ENCODE peak calls at places on chromosomes 6 and 20, in six cellular contexts. One of them, this sample, is unnamed. For H3K4me1, the result is how much of the 10 kb centered on the place peaks cover.

GRCh38 chr6:75893058-75893775 is 144.2 kb downstream of the MYO6 start:
- DNase-seq in HepG2: peak
- DNase-seq in right atrium auricular region: no peak
- DNase-seq in endodermal cell: no peak
- DNase-seq in adipocyte: peak
- DNase-seq in hepatocyte: peak
- DNase-seq in this sample: no peak

GRCh38 chr20:9480066-9480465 is 34.3 kb upstream of the LAMP5 start:
- DNase-seq in adipocyte: no peak
- DNase-seq in hepatocyte: no peak
- DNase-seq in HepG2: no peak
- DNase-seq in right atrium auricular region: no peak
- DNase-seq in endodermal cell: no peak
- DNase-seq in this sample: no peak

GRCh38 chr6:73231986-73232391 is 6.7 kb upstream of the KHDC1L start:
- DNase-seq in hepatocyte: no peak
- DNase-seq in HepG2: no peak
- DNase-seq in adipocyte: no peak
- DNase-seq in right atrium auricular region: peak
- DNase-seq in endodermal cell: no peak
- DNase-seq in this sample: no peak

GRCh38 chr20:32607324-32607723 is 22.2 kb upstream of the NOL4L start:
- DNase-seq in endodermal cell: no peak
- DNase-seq in adipocyte: no peak
- DNase-seq in right atrium auricular region: no peak
- DNase-seq in HepG2: no peak
- DNase-seq in hepatocyte: no peak
- DNase-seq in this sample: no peak

GRCh38 chr6:100283288-100283687 is 181.4 kb downstream of the SIM1 start:
- DNase-seq in hepatocyte: peak
- DNase-seq in HepG2: no peak
- DNase-seq in right atrium auricular region: no peak
- DNase-seq in endodermal cell: peak
- DNase-seq in adipocyte: peak
- DNase-seq in this sample: no peak

GRCh38 chr20:56843386-56843785 is 214.3 kb downstream of the TFAP2C start:
- DNase-seq in HepG2: no peak
- DNase-seq in right atrium auricular region: no peak
- DNase-seq in adipocyte: no peak
- DNase-seq in endodermal cell: no peak
- DNase-seq in hepatocyte: no peak
- DNase-seq in this sample: no peak

GRCh38 chr6:53547166-53547814 is 2.4 kb upstream of the GCLC start:
- DNase-seq in adipocyte: peak
- DNase-seq in hepatocyte: peak
- DNase-seq in HepG2: no peak
- DNase-seq in endodermal cell: peak
- DNase-seq in right atrium auricular region: no peak
- DNase-seq in this sample: no peak

GRCh38 chr6:33313105-33313708 is 671 bp downstream of the TAPBP start:
- DNase-seq in endodermal cell: peak
- DNase-seq in hepatocyte: peak
- DNase-seq in HepG2: no peak
- DNase-seq in adipocyte: peak
- DNase-seq in right atrium auricular region: peak
- DNase-seq in this sample: peak

GRCh38 chr20:16940701-16941100 is 192.5 kb downstream of the OTOR start:
- DNase-seq in right atrium auricular region: no peak
- DNase-seq in HepG2: no peak
- DNase-seq in endodermal cell: no peak
- DNase-seq in adipocyte: no peak
- DNase-seq in hepatocyte: no peak
- DNase-seq in this sample: no peak

GRCh38 chr20:19407731-19408130 is 195.3 kb downstream of the SLC24A3 start:
- DNase-seq in right atrium auricular region: no peak
- DNase-seq in adipocyte: no peak
- DNase-seq in HepG2: no peak
- DNase-seq in hepatocyte: peak
- DNase-seq in endodermal cell: no peak
- DNase-seq in this sample: no peak

GRCh38 chr20:52447232-52447566 is 255.6 kb upstream of the ZFP64 start:
- DNase-seq in adipocyte: no peak
- DNase-seq in hepatocyte: no peak
- DNase-seq in endodermal cell: no peak
- DNase-seq in right atrium auricular region: no peak
- DNase-seq in HepG2: no peak
- DNase-seq in this sample: no peak

GRCh38 chr20:51800769-51801219 is 1.5 kb downstream of the SALL4 start:
- DNase-seq in HepG2: no peak
- DNase-seq in endodermal cell: peak
- DNase-seq in hepatocyte: peak
- DNase-seq in adipocyte: peak
- DNase-seq in right atrium auricular region: no peak
- DNase-seq in this sample: no peak

GRCh38 chr20:24160563-24161355 is 172.2 kb upstream of the GGTLC1 start:
- DNase-seq in endodermal cell: peak
- DNase-seq in HepG2: peak
- DNase-seq in adipocyte: peak
- DNase-seq in right atrium auricular region: peak
- DNase-seq in hepatocyte: peak
- DNase-seq in this sample: peak

GRCh38 chr20:6265204-6265904 is 142.5 kb upstream of the FERMT1 start:
- DNase-seq in adipocyte: peak
- DNase-seq in endodermal cell: no peak
- DNase-seq in HepG2: peak
- DNase-seq in hepatocyte: peak
- DNase-seq in right atrium auricular region: no peak
- DNase-seq in this sample: no peak

GRCh38 chr6:48891308-48891707 is 571.7 kb downstream of the MMUT start:
- DNase-seq in endodermal cell: no peak
- DNase-seq in adipocyte: no peak
- DNase-seq in right atrium auricular region: no peak
- DNase-seq in hepatocyte: no peak
- DNase-seq in HepG2: no peak
- DNase-seq in this sample: no peak

GRCh38 chr20:35297153-35297552 is 4.9 kb upstream of the FAM83C start:
- DNase-seq in HepG2: no peak
- DNase-seq in right atrium auricular region: no peak
- DNase-seq in hepatocyte: peak
- DNase-seq in endodermal cell: peak
- DNase-seq in adipocyte: no peak
- DNase-seq in this sample: no peak

GRCh38 chr6:31194271-31194834 is 23.9 kb upstream of the POU5F1 start:
- DNase-seq in right atrium auricular region: no peak
- DNase-seq in hepatocyte: no peak
- DNase-seq in HepG2: no peak
- DNase-seq in endodermal cell: no peak
- DNase-seq in adipocyte: no peak
- DNase-seq in this sample: no peak

GRCh38 chr6:28568515-28569108 is 42.9 kb downstream of the GPX5 start:
- DNase-seq in adipocyte: no peak
- DNase-seq in right atrium auricular region: no peak
- DNase-seq in endodermal cell: no peak
- DNase-seq in HepG2: no peak
- DNase-seq in hepatocyte: no peak
- DNase-seq in this sample: no peak

GRCh38 chr6:121616411-121616810 is 181.0 kb downstream of the GJA1 start:
- DNase-seq in endodermal cell: no peak
- DNase-seq in HepG2: no peak
- DNase-seq in right atrium auricular region: no peak
- DNase-seq in hepatocyte: no peak
- DNase-seq in adipocyte: no peak
- DNase-seq in this sample: no peak

GRCh38 chr20:3808141-3808479 is 12.0 kb downstream of the CDC25B start:
- DNase-seq in adipocyte: peak
- DNase-seq in right atrium auricular region: peak
- DNase-seq in endodermal cell: no peak
- DNase-seq in hepatocyte: peak
- DNase-seq in HepG2: peak
- DNase-seq in this sample: peak

GRCh38 chr6:82246802-82247633 is 526 bp downstream of the IBTK start:
- DNase-seq in endodermal cell: peak
- DNase-seq in adipocyte: peak
- DNase-seq in right atrium auricular region: peak
- DNase-seq in hepatocyte: peak
- DNase-seq in HepG2: peak
- DNase-seq in this sample: peak

GRCh38 chr6:143062551-143062950 is 1.9 kb downstream of the AIG1 start:
- DNase-seq in endodermal cell: no peak
- DNase-seq in right atrium auricular region: no peak
- DNase-seq in hepatocyte: no peak
- DNase-seq in adipocyte: no peak
- DNase-seq in HepG2: no peak
- DNase-seq in this sample: no peak

GRCh38 chr6:157069585-157069984 is 253.7 kb downstream of the TMEM242 start:
- DNase-seq in right atrium auricular region: no peak
- DNase-seq in adipocyte: no peak
- DNase-seq in endodermal cell: no peak
- DNase-seq in hepatocyte: no peak
- DNase-seq in HepG2: no peak
- DNase-seq in this sample: no peak

GRCh38 chr6:170208651-170209353 is 82.1 kb downstream of the DLL1 start:
- DNase-seq in endodermal cell: peak
- DNase-seq in HepG2: no peak
- DNase-seq in hepatocyte: no peak
- DNase-seq in right atrium auricular region: peak
- DNase-seq in adipocyte: no peak
- DNase-seq in this sample: no peak

GRCh38 chr6:132410840-132411239 is 9.6 kb upstream of the MOXD1 start:
- DNase-seq in hepatocyte: no peak
- DNase-seq in endodermal cell: no peak
- DNase-seq in HepG2: no peak
- DNase-seq in adipocyte: no peak
- DNase-seq in right atrium auricular region: no peak
- DNase-seq in this sample: no peak

DNA sequence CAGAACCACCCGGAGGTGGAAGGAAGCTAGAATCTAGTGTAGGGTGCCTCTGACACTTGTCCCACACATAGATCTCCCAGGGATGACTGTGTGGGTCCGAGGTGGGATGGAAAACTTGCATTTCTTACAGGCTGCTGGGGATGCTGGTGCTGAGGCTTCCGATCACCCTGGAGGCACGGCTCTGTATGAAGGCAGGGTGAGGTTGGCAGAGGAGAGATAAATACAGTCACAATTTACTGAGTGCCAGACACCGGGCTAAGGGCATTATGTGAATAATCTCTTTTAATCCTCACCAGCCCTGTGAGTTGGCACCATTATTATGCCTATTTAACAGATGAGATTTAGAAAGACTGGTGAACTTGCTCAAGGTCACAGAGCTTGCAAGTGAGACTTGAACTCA is 250.2 kb upstream of the RREB1 start:
- DNase-seq in right atrium auricular region: no peak
- DNase-seq in adipocyte: no peak
- DNase-seq in HepG2: no peak
- DNase-seq in hepatocyte: no peak
- DNase-seq in endodermal cell: no peak
- DNase-seq in this sample: no peak
- H3K4me3 ChIP-seq in right atrium auricular region: no peak
- H3K4me3 ChIP-seq in adipocyte: no peak
- H3K4me3 ChIP-seq in HepG2: no peak
- H3K4me3 ChIP-seq in hepatocyte: no peak
- H3K4me3 ChIP-seq in endodermal cell: no peak
- H3K4me3 ChIP-seq in this sample: no peak

DNA sequence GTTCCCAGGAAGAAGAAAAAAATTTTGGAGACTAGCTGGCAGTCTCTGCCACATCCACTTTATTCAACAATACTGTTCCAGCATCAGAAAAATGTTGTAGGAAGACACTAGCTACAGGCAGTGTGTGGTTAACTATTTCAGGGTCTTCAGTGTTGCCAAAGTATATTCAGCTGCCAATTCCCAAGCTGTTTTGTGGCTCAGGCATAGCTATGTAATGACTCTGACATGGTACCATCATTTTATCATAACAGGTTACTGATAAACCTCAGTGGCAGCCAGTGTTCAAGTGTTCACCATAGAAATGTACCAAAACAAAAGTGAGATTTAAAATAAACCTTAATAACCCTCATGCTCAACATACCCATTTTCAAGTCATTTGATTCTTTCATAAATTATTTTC is 503.1 kb downstream of the ADGRB3 start:
- DNase-seq in right atrium auricular region: no peak
- DNase-seq in adipocyte: no peak
- DNase-seq in hepatocyte: no peak
- DNase-seq in HepG2: no peak
- DNase-seq in endodermal cell: no peak
- DNase-seq in this sample: no peak
- H3K4me1 ChIP-seq in right atrium auricular region: under half
- H3K4me1 ChIP-seq in adipocyte: under half
- H3K4me1 ChIP-seq in hepatocyte: under half
- H3K4me1 ChIP-seq in HepG2: under half
- H3K4me1 ChIP-seq in endodermal cell: under half
- H3K4me1 ChIP-seq in this sample: under half

DNA sequence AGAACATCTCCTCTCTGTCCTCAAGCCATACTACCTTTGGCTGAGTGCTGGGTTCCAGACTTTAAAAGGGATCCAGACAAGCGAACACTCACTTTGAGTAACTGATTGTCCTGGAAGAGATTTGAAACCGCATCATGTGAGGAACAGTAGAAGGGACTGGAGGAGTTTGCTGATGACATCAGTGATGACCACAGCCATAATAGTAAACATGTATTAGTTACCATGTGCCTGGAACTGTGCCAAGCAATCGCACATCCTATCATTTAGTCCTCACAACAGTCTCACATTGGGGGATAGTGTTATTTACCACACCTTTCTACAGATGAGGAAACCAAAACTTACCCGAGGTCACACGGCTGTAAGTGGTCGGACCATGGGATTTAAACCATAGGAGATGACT is 39.8 kb downstream of the ARMC2 start:
- DNase-seq in hepatocyte: no peak
- DNase-seq in endodermal cell: no peak
- DNase-seq in adipocyte: no peak
- DNase-seq in HepG2: no peak
- DNase-seq in right atrium auricular region: no peak
- DNase-seq in this sample: no peak
- H3K4me3 ChIP-seq in hepatocyte: no peak
- H3K4me3 ChIP-seq in endodermal cell: no peak
- H3K4me3 ChIP-seq in adipocyte: no peak
- H3K4me3 ChIP-seq in HepG2: no peak
- H3K4me3 ChIP-seq in right atrium auricular region: no peak
- H3K4me3 ChIP-seq in this sample: no peak

GRCh38 chr6:150698421-150698820 is 98.7 kb downstream of the PLEKHG1 start:
- DNase-seq in endodermal cell: no peak
- DNase-seq in hepatocyte: no peak
- DNase-seq in adipocyte: no peak
- DNase-seq in right atrium auricular region: no peak
- DNase-seq in HepG2: no peak
- DNase-seq in this sample: no peak

GRCh38 chr6:150694889-150695288 is 95.2 kb downstream of the PLEKHG1 start:
- DNase-seq in right atrium auricular region: no peak
- DNase-seq in adipocyte: no peak
- DNase-seq in hepatocyte: no peak
- DNase-seq in HepG2: no peak
- DNase-seq in endodermal cell: no peak
- DNase-seq in this sample: no peak

GRCh38 chr6:150695652-150696051 is 96.0 kb downstream of the PLEKHG1 start:
- DNase-seq in HepG2: no peak
- DNase-seq in hepatocyte: no peak
- DNase-seq in endodermal cell: no peak
- DNase-seq in adipocyte: no peak
- DNase-seq in right atrium auricular region: no peak
- DNase-seq in this sample: no peak

GRCh38 chr6:150696156-150696555 is 96.5 kb downstream of the PLEKHG1 start:
- DNase-seq in hepatocyte: no peak
- DNase-seq in endodermal cell: no peak
- DNase-seq in HepG2: no peak
- DNase-seq in right atrium auricular region: no peak
- DNase-seq in adipocyte: no peak
- DNase-seq in this sample: no peak

GRCh38 chr6:150697515-150697914 is 97.8 kb downstream of the PLEKHG1 start:
- DNase-seq in endodermal cell: no peak
- DNase-seq in adipocyte: peak
- DNase-seq in hepatocyte: no peak
- DNase-seq in right atrium auricular region: no peak
- DNase-seq in HepG2: no peak
- DNase-seq in this sample: peak
- H3K4me1 ChIP-seq in endodermal cell: under half
- H3K4me1 ChIP-seq in adipocyte: under half
- H3K4me1 ChIP-seq in hepatocyte: under half
- H3K4me1 ChIP-seq in right atrium auricular region: under half
- H3K4me1 ChIP-seq in HepG2: under half
- H3K4me1 ChIP-seq in this sample: under half

This sample was measured in psoas muscle.